ENCODE peak calls at places on chromosomes 1 and 21, in nine cellular contexts. N is hepatocyte, Y is PC-3, I is pancreas, O is colonic mucosa, S is keratinocyte, D is ovary, R is body of pancreas, P is heart left ventricle. Q is an unnamed sample. For H3K36me3 and H3K4me1, the result is how much of the 10 kb centered on the place peaks cover.

GRCh38 chr1:72285074-72285425 is 2.7 kb upstream of the NEGR1 start:
- DNase-seq in N (peak), Y (no peak), I (no peak), O (no peak), S (no peak), D (no peak), R (no peak), P (peak), Q (no peak)

GRCh38 chr1:42142894-42143675 is 10.1 kb upstream of the GUCA2B start:
- DNase-seq in N (no peak), Y (no peak), I (no peak), O (no peak), S (peak), D (no peak), R (no peak), P (no peak), Q (no peak)

GRCh38 chr21:45629046-45629981 is 14.2 kb upstream of the PCBP3 start:
- DNase-seq in N (no peak), Y (no peak), I (no peak), O (peak), S (no peak), D (no peak), R (no peak), P (no peak), Q (no peak)

GRCh38 chr1:56516539-56517252 is 62.7 kb downstream of the PLPP3 start:
- DNase-seq in N (peak), Y (peak), I (no peak), O (peak), S (peak), D (no peak), R (peak), P (no peak), Q (no peak)

GRCh38 chr21:21018841-21019240 is 20.6 kb downstream of the NCAM2 start:
- DNase-seq in N (no peak), Y (no peak), I (no peak), O (no peak), S (no peak), D (no peak), R (no peak), P (no peak), Q (no peak)

GRCh38 chr21:34352556-34352955 is 11.2 kb upstream of the KCNE2 start:
- DNase-seq in N (no peak), Y (no peak), I (no peak), O (no peak), S (no peak), D (no peak), R (no peak), P (no peak), Q (no peak)

GRCh38 chr21:25563399-25564116 is 43.7 kb downstream of the MRPL39 start:
- DNase-seq in N (no peak), Y (no peak), I (no peak), O (no peak), S (no peak), D (no peak), R (no peak), P (no peak), Q (peak)

GRCh38 chr1:53127546-53127945 is 14.9 kb downstream of the SLC1A7 start:
- DNase-seq in N (no peak), Y (no peak), I (no peak), O (no peak), S (no peak), D (peak), R (no peak), P (peak), Q (no peak)

GRCh38 chr1:72283204-72284083 is 1.1 kb upstream of the NEGR1 start:
- DNase-seq in N (peak), Y (peak), I (peak), O (peak), S (no peak), D (peak), R (peak), P (peak), Q (no peak)

GRCh38 chr1:32893198-32894018 is 7.1 kb downstream of the HPCA start:
- DNase-seq in N (peak), Y (no peak), I (peak), O (peak), S (no peak), D (peak), R (no peak), P (peak), Q (no peak)

GRCh38 chr1:165747632-165748452 is 20.8 kb downstream of the TMCO1 start:
- DNase-seq in N (peak), Y (no peak), I (no peak), O (peak), S (no peak), D (no peak), R (no peak), P (no peak), Q (no peak)

GRCh38 chr1:116273042-116273783 is 99.8 kb upstream of the ATP1A1 start:
- DNase-seq in N (peak), Y (no peak), I (no peak), O (no peak), S (no peak), D (no peak), R (no peak), P (peak), Q (no peak)

GRCh38 chr1:161185732-161186311 is 8.5 kb upstream of the B4GALT3 start:
- DNase-seq in N (no peak), Y (no peak), I (no peak), O (no peak), S (no peak), D (no peak), R (no peak), P (peak), Q (no peak)

GRCh38 chr21:23812485-23812884 is 1794.8 kb downstream of the MRPL39 start:
- DNase-seq in N (no peak), Y (no peak), I (no peak), O (no peak), S (no peak), D (no peak), R (no peak), P (no peak), Q (no peak)

GRCh38 chr1:202852163-202852904 is 36.6 kb downstream of the RABIF start:
- DNase-seq in N (peak), Y (peak), I (peak), O (peak), S (peak), D (no peak), R (peak), P (no peak), Q (peak)

GRCh38 chr1:224762701-224763100 is 146.6 kb downstream of the CNIH3 start:
- DNase-seq in N (no peak), Y (no peak), I (no peak), O (no peak), S (no peak), D (no peak), R (no peak), P (no peak), Q (no peak)

GRCh38 chr1:177960939-177961622 is 8.8 kb downstream of the SEC16B start:
- DNase-seq in N (no peak), Y (no peak), I (no peak), O (no peak), S (no peak), D (no peak), R (no peak), P (no peak), Q (no peak)

GRCh38 chr1:2609271-2610035 is 22.9 kb downstream of the PRXL2B start:
- DNase-seq in N (no peak), Y (no peak), I (no peak), O (no peak), S (no peak), D (no peak), R (no peak), P (no peak), Q (no peak)

GRCh38 chr1:210234254-210234747 is 1.7 kb downstream of the SERTAD4 start:
- DNase-seq in N (no peak), Y (no peak), I (no peak), O (no peak), S (no peak), D (no peak), R (no peak), P (no peak), Q (no peak)

GRCh38 chr1:180507826-180508724 is 5.7 kb upstream of the ACBD6 start:
- DNase-seq in N (no peak), Y (peak), I (no peak), O (no peak), S (no peak), D (no peak), R (no peak), P (no peak), Q (no peak)

GRCh38 chr1:15420853-15421465 is 11.3 kb downstream of the EFHD2 start:
- DNase-seq in N (no peak), Y (no peak), I (peak), O (no peak), S (no peak), D (no peak), R (peak), P (no peak), Q (no peak)

GRCh38 chr1:43275826-43276620 is 6.2 kb downstream of the TMEM125 start:
- DNase-seq in N (no peak), Y (no peak), I (peak), O (no peak), S (no peak), D (peak), R (peak), P (no peak), Q (no peak)

GRCh38 chr21:41601573-41602371 is 93.8 kb upstream of the TMPRSS2 start:
- DNase-seq in N (peak), Y (peak), I (no peak), O (no peak), S (no peak), D (no peak), R (no peak), P (no peak), Q (no peak)

GRCh38 chr21:36754241-36754881 is 55.4 kb downstream of the SIM2 start:
- DNase-seq in N (no peak), Y (no peak), I (no peak), O (no peak), S (no peak), D (no peak), R (no peak), P (no peak), Q (no peak)

DNA sequence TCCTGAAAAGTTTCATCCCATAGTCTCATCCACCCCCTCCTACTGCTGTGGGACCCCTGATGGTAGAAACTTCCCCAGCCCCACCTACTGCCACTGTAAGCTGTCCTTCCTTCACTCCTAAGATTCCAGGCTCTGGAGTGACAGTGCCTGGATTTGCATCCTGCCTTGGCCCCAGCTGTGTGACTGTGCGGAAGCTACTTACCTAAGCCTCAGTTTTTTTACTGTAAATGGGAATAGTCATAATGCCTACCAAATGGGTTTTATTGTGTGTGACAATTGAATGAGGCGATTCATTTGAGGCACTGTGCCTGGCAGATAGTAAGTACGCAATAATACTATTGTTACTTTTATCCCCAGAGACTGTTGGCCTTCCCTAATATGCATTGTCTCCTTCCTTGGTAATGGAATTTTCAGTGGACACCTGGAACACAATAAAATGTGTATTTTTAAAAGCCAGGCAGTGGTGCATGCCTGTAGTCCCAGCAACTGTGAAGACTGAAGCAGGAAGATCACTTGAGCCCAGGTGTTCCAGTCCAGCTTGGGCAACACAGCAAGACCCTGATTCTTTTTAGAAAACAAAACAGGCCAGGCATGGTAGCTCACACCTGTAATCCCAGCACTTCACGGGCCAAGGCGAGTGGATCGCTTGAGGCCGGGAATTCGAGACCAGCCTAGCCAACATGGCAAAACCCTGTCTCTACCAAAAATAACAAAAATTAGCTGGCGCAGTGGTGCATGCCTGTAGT is 55.0 kb upstream of the ZNF326 start:
- DNase-seq in N (no peak), Y (no peak), I (no peak), O (no peak), S (no peak), D (no peak), R (no peak), P (no peak), Q (no peak)
- H3K36me3 ChIP-seq in N (under half), Y (under half), I (under half), O (under half), S (under half), D (under half), R (under half), P (under half), Q (under half)

DNA sequence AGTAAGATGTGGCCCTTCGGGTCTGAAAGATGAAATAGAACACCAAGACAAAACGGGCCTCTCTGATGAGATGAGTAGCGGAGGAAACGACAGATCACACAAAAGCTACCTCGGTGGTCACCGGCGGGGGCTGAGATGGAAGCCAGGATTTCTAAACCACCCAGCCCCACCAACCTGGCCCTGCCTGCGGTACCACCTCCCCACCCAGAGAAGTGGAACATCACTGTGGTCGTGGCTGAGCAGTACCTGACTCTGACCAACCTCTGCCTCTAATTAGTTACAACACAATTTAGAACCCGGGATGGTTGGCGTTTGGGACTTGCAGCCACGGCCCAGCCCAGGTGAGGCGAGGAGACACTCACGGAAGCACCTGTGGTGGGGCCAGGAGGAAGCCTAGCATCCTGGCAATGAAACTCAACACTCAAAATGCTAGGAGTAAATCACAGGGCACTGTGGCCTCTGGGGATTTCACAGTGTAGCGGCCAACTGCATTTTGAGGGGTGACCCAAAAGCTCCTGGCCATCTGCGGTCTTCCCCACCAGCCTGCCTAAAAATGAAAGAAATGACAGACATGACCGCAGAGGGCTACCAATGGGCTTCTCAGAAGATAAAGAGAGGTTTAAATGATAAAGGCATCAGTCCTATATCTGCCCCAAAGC is 73.4 kb downstream of the ITPKB start:
- DNase-seq in N (no peak), Y (no peak), I (no peak), O (no peak), S (no peak), D (no peak), R (no peak), P (peak), Q (no peak)
- H3K27ac ChIP-seq in N (peak), Y (peak), I (peak), O (no peak), S (no peak), D (no peak), R (peak), P (peak), Q (no peak)

GRCh38 chr1:162217674-162218073 is 148.2 kb downstream of the NOS1AP start:
- DNase-seq in N (no peak), Y (no peak), I (no peak), O (no peak), S (no peak), D (no peak), R (no peak), P (no peak), Q (no peak)

GRCh38 chr1:162220009-162220539 is 150.6 kb downstream of the NOS1AP start:
- DNase-seq in N (no peak), Y (no peak), I (no peak), O (no peak), S (no peak), D (no peak), R (no peak), P (no peak), Q (no peak)

GRCh38 chr1:162219461-162219860 is 150.0 kb downstream of the NOS1AP start:
- DNase-seq in N (no peak), Y (no peak), I (no peak), O (no peak), S (no peak), D (no peak), R (no peak), P (no peak), Q (no peak)

GRCh38 chr1:162218975-162219374 is 149.5 kb downstream of the NOS1AP start:
- DNase-seq in N (no peak), Y (peak), I (no peak), O (no peak), S (no peak), D (no peak), R (no peak), P (no peak), Q (no peak)

DNA sequence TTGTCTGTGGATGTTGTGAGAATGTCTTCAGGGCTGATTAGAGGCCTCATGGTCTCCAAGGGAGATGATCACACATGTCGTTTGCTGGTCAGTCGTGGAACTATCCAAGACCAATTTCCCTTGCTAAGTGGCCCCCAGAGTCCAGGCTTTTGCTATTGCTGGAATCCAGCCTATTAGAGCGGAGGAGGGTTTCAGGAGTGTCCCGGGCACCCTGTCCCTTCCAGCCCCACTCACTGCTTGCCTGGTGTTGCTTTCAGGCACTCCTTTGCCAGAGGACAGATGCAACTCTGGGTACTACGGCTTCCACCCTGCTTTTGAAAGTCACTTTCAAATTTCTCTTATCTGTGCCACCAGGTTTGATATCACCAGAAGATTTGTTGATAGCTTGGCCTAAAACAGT is 149.1 kb downstream of the NOS1AP start:
- DNase-seq in N (no peak), Y (no peak), I (no peak), O (no peak), S (no peak), D (no peak), R (no peak), P (no peak), Q (no peak)
- H3K4me1 ChIP-seq in N (under half), Y (under half), I (under half), O (under half), S (under half), D (under half), R (under half), P (under half), Q (under half)

GRCh38 chr1:200406161-200406797 is 3.6 kb downstream of the ZNF281 start:
- DNase-seq in N (no peak), Y (no peak), I (no peak), O (no peak), S (no peak), D (no peak), R (no peak), P (no peak), Q (no peak)

GRCh38 chr1:200411406-200412257 is 1.8 kb upstream of the ZNF281 start:
- DNase-seq in N (peak), Y (no peak), I (no peak), O (no peak), S (no peak), D (no peak), R (no peak), P (no peak), Q (no peak)

GRCh38 chr1:200409761-200410565 is at the start of gene ZNF281:
- DNase-seq in N (peak), Y (peak), I (peak), O (peak), S (peak), D (peak), R (peak), P (peak), Q (peak)

GRCh38 chr1:200410566-200410878 is 686 bp upstream of the ZNF281 start:
- DNase-seq in N (peak), Y (peak), I (no peak), O (peak), S (peak), D (no peak), R (peak), P (no peak), Q (no peak)

GRCh38 chr1:200409203-200409760 is 554 bp downstream of the ZNF281 start:
- DNase-seq in N (peak), Y (no peak), I (peak), O (peak), S (no peak), D (peak), R (peak), P (peak), Q (peak)
- H3K36me3 ChIP-seq in N (under half), Y (under half), I (under half), O (under half), S (under half), D (under half), R (under half), P (under half), Q (under half)

Q was measured in CD8-positive, alpha-beta memory T cell.